ENCODE peak calls at places on chromosomes 7 and 10, in four cellular contexts. T is colonic mucosa, B is NCI-H2081, Z is stromal cell of bone marrow. G is an unnamed sample.

GRCh38 chr7:42315631-42316030 is 78.6 kb upstream of the GLI3 start:
- DNase-seq in Z (peak; percentile 40), B (no peak), T (no peak), G (no peak)

GRCh38 chr10:14350006-14350405 is 19.3 kb upstream of the FRMD4A start:
- DNase-seq in T (no peak), B (no peak), Z (no peak), G (no peak)

GRCh38 chr10:113616244-113617074 is 47.4 kb downstream of the NRAP start:
- DNase-seq in Z (no peak), T (no peak), B (no peak), G (no peak)

GRCh38 chr10:78688221-78688944 is 380.4 kb upstream of the ZMIZ1 start:
- DNase-seq in Z (no peak), B (no peak), T (no peak), G (no peak)

GRCh38 chr10:117239031-117239430 is 1.9 kb upstream of the SLC18A2 start:
- DNase-seq in B (no peak), Z (no peak), T (no peak), G (no peak)

GRCh38 chr10:124734311-124735166 is 9.6 kb downstream of the FAM53B start:
- DNase-seq in T (no peak), Z (no peak), B (no peak), G (no peak)

GRCh38 chr7:90681336-90682019 is 85.4 kb downstream of the CDK14 start:
- DNase-seq in T (no peak), Z (no peak), B (no peak), G (no peak)

GRCh38 chr10:66784796-66785195 is 141.0 kb upstream of the LRRTM3 start:
- DNase-seq in T (no peak), B (no peak), Z (no peak), G (no peak)

GRCh38 chr7:909358-910329 is 33.3 kb downstream of the GET4 start:
- DNase-seq in B (no peak), T (peak; percentile 87), Z (no peak), G (peak; percentile 70)

GRCh38 chr10:69845574-69846251 is 44.0 kb downstream of the COL13A1 start:
- DNase-seq in Z (peak; percentile 28), B (no peak), T (peak; percentile 66), G (no peak)

GRCh38 chr10:3287566-3288445 is 115.2 kb upstream of the PITRM1 start:
- DNase-seq in Z (no peak), B (peak; percentile 65), T (peak; percentile 90), G (no peak)

GRCh38 chr10:49135575-49136313 is 1.9 kb upstream of the FAM170B start:
- DNase-seq in Z (peak; percentile 36), B (no peak), T (no peak), G (no peak)